ENCODE peak calls at places on chromosomes 2 and 18, in four cellular contexts. N is colonic mucosa, G is tibial nerve, T is K562. Y is an unnamed sample.

GRCh38 chr18:47996091-47996541 is 65.7 kb upstream of the SMAD2 start:
- DNase-seq in N (no peak), G (no peak), T (no peak), Y (no peak)

GRCh38 chr18:48442761-48443160 is 33.6 kb upstream of the ZBTB7C start:
- DNase-seq in N (no peak), G (no peak), T (no peak), Y (no peak)

GRCh38 chr18:46570134-46570533 is 86.9 kb downstream of the LOXHD1 start:
- DNase-seq in N (no peak), G (no peak), T (no peak), Y (no peak)

GRCh38 chr18:74373428-74373827 is 57.8 kb downstream of the C18orf63 start:
- DNase-seq in N (peak; percentile 15), G (no peak), T (no peak), Y (peak; percentile 16)

GRCh38 chr2:119251652-119252051 is 28.0 kb downstream of the STEAP3 start:
- DNase-seq in N (no peak), G (no peak), T (no peak), Y (no peak)

GRCh38 chr2:188316791-188317423 is 25.2 kb downstream of the GULP1 start:
- DNase-seq in N (no peak), G (no peak), T (no peak), Y (no peak)

GRCh38 chr2:54461251-54461650 is 5.1 kb downstream of the SPTBN1 start:
- DNase-seq in N (no peak), G (no peak), T (no peak), Y (no peak)

GRCh38 chr2:47344890-47345583 is 57.9 kb upstream of the MSH2 start:
- DNase-seq in N (peak; percentile 95), G (peak; percentile 17), T (peak; percentile 78), Y (peak; percentile 84)

GRCh38 chr18:38587571-38587970 is 1022.0 kb upstream of the CELF4 start:
- DNase-seq in N (no peak), G (no peak), T (no peak), Y (no peak)

GRCh38 chr18:48968412-48969215 is 17.8 kb upstream of the SMAD7 start:
- DNase-seq in N (no peak), G (no peak), T (no peak), Y (no peak)

GRCh38 chr2:232481322-232482140 is 6.1 kb downstream of the ECEL1 start:
- DNase-seq in N (no peak), G (no peak), T (no peak), Y (no peak)

GRCh38 chr18:7370812-7371211 is 139.9 kb downstream of the LRRC30 start:
- DNase-seq in N (no peak), G (peak; percentile 21), T (no peak), Y (peak; percentile 49)

GRCh38 chr18:23689616-23690504 is 607 bp downstream of the LAMA3 start:
- DNase-seq in N (peak; percentile 24), G (no peak), T (no peak), Y (no peak)

GRCh38 chr2:73968357-73968937 is 16.3 kb upstream of the TET3 start:
- DNase-seq in N (no peak), G (no peak), T (no peak), Y (no peak)

GRCh38 chr2:150783015-150783414 is 295.5 kb upstream of the RND3 start:
- DNase-seq in N (no peak), G (no peak), T (no peak), Y (no peak)

GRCh38 chr2:171317492-171318125 is 116.2 kb downstream of the METTL8 start:
- DNase-seq in N (no peak), G (no peak), T (no peak), Y (no peak)

GRCh38 chr2:233422050-233422639 is 67.9 kb downstream of the DGKD start:
- DNase-seq in N (peak; percentile 89), G (no peak), T (peak; percentile 20), Y (peak; percentile 93)

GRCh38 chr2:6823111-6823510 is 42.6 kb downstream of the CMPK2 start:
- DNase-seq in N (no peak), G (no peak), T (no peak), Y (no peak)

GRCh38 chr2:19648583-19648982 is 253.2 kb downstream of the TTC32 start:
- DNase-seq in N (no peak), G (peak; percentile 70), T (no peak), Y (no peak)

GRCh38 chr18:61546598-61546997 is 213.4 kb downstream of the CDH20 start:
- DNase-seq in N (no peak), G (peak; percentile 18), T (no peak), Y (no peak)

GRCh38 chr2:30514134-30514860 is 67.3 kb downstream of the LCLAT1 start:
- DNase-seq in N (no peak), G (no peak), T (peak; percentile 14), Y (no peak)

GRCh38 chr2:7427293-7428060 is 510.3 kb downstream of the RNF144A start:
- DNase-seq in N (no peak), G (peak; percentile 49), T (peak; percentile 55), Y (no peak)

GRCh38 chr2:209686417-209686816 is 85.2 kb upstream of the UNC80 start:
- DNase-seq in N (no peak), G (no peak), T (no peak), Y (no peak)

GRCh38 chr18:78972930-78973331 is 6.7 kb upstream of the SALL3 start:
- DNase-seq in N (no peak), G (no peak), T (no peak), Y (no peak)

GRCh38 chr18:11666176-11666575 is 22.9 kb upstream of the GNAL start:
- DNase-seq in N (no peak), G (no peak), T (no peak), Y (peak; percentile 21)

GRCh38 chr2:177393381-177393780 is 808 bp downstream of the AGPS start:
- DNase-seq in N (peak; percentile 57), G (no peak), T (peak; percentile 30), Y (no peak)

GRCh38 chr2:39202639-39203369 is 41.0 kb downstream of the CDKL4 start:
- DNase-seq in N (no peak), G (no peak), T (no peak), Y (no peak)

GRCh38 chr2:102240640-102241370 is 54.0 kb downstream of the IL1RL2 start:
- DNase-seq in N (peak; percentile 92), G (peak; percentile 88), T (peak; percentile 78), Y (peak; percentile 92)

GRCh38 chr2:74051504-74051903 is 66.8 kb downstream of the TET3 start:
- DNase-seq in N (no peak), G (no peak), T (no peak), Y (no peak)

GRCh38 chr2:54516842-54517241 is 60.7 kb downstream of the SPTBN1 start:
- DNase-seq in N (no peak), G (no peak), T (no peak), Y (no peak)

GRCh38 chr2:15850534-15850933 is 89.8 kb upstream of the MYCN start:
- DNase-seq in N (no peak), G (no peak), T (no peak), Y (no peak)

GRCh38 chr2:56981554-56981953 is 797.8 kb downstream of the CCDC85A start:
- DNase-seq in N (no peak), G (no peak), T (no peak), Y (no peak)

GRCh38 chr2:127308586-127309138 is 14.7 kb upstream of the ERCC3 start:
- DNase-seq in N (no peak), G (no peak), T (no peak), Y (no peak)

GRCh38 chr18:55136864-55137263 is 177.6 kb upstream of the CCDC68 start:
- DNase-seq in N (no peak), G (no peak), T (no peak), Y (no peak)
- H3K4me3 ChIP-seq in N (no peak overlapping the region), G (no peak overlapping the region), T (no peak overlapping the region), Y (no peak overlapping the region)

DNA sequence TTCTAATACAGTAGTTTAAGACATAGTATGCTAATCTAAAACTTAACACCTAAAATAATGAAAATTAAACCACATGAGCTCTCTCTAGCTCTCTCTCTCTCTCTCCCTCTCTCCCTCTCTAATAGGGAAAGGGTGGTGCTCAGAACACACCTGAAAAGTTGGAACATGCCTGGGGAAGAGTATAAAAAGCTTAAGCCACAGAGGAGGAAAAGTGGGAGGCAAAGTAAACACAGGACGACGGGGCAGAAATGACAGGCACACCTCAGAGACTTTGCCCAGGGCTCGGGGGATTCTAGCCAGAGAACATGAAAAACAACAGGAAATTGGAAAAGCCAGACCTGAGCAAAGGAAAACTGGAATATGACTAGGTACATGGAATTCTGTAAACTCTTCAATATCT is 666.1 kb downstream of the BCL11A start:
- DNase-seq in N (peak; percentile 44), G (no peak), T (no peak), Y (no peak)
- H3K27ac ChIP-seq in N (no peak overlapping the region), G (no peak overlapping the region), T (no peak overlapping the region), Y (no peak overlapping the region)

GRCh38 chr2:17538844-17539554 is 1.5 kb upstream of the VSNL1 start:
- DNase-seq in N (peak; percentile 75), G (no peak), T (peak; percentile 42), Y (peak; percentile 79)
- H3K4me3 ChIP-seq in N (peak overlapping the region; percentile 49), G (peak overlapping the region; percentile 67), T (peak overlapping the region; percentile 21), Y (peak overlapping the region; percentile 19)

GRCh38 chr2:45928946-45929345 is 277.5 kb downstream of the PRKCE start:
- DNase-seq in N (no peak), G (no peak), T (no peak), Y (no peak)

GRCh38 chr2:45925636-45926350 is 274.3 kb downstream of the PRKCE start:
- DNase-seq in N (no peak), G (no peak), T (no peak), Y (no peak)

GRCh38 chr2:45930396-45930792 is 278.9 kb downstream of the PRKCE start:
- DNase-seq in N (no peak), G (no peak), T (no peak), Y (no peak)

GRCh38 chr2:45932278-45932975 is 281.0 kb downstream of the PRKCE start:
- DNase-seq in N (no peak), G (no peak), T (no peak), Y (no peak)

GRCh38 chr2:45929674-45930395 is 278.4 kb downstream of the PRKCE start:
- DNase-seq in N (no peak), G (peak; percentile 37), T (no peak), Y (no peak)
- H3K27ac ChIP-seq in N (no peak overlapping the region), G (no peak overlapping the region), T (no peak overlapping the region), Y (peak overlapping the region; percentile 68)

GRCh38 chr2:60317831-60318230 is 235.6 kb downstream of the BCL11A start:
- DNase-seq in N (no peak), G (no peak), T (no peak), Y (no peak)
- H3K4me3 ChIP-seq in N (no peak overlapping the region), G (no peak overlapping the region), T (no peak overlapping the region), Y (no peak overlapping the region)

GRCh38 chr2:43676322-43677050 is at the start of gene C1GALT1C1L:
- DNase-seq in N (peak; percentile 49), G (peak; percentile 23), T (peak; percentile 61), Y (peak; percentile 31)
- H3K27ac ChIP-seq in N (peak within 1 kb of the TSS; percentile 2), G (no peak within 1 kb of the TSS), T (no peak within 1 kb of the TSS), Y (no peak within 1 kb of the TSS)

GRCh38 chr2:105395691-105396090 is 3.2 kb downstream of the FHL2 start:
- DNase-seq in N (no peak), G (no peak), T (no peak), Y (no peak)
- H3K4me3 ChIP-seq in N (peak overlapping the region; percentile 77), G (no peak overlapping the region), T (no peak overlapping the region), Y (no peak overlapping the region)

Y was measured in lung.